ENCODE peak calls at places on chromosomes 4 and X, in ten cellular contexts. U is foreskin fibroblast; I is left ventricle myocardium superior; Q is Calu3; Z is GM23248; D is trophoblast cell; A is SW480; G is NCI-H1105; P is T-helper 17 cell; V is stimulated activated CD8-positive, alpha-beta memory T cell treated with anti-CD3 and anti-CD28 coated beads, Interleukin-4, amount 100 ng/mL, for 48 hours. H is an unnamed sample.

GRCh38 chrX:19332983-19333382 is 10.7 kb upstream of the PDHA1 start:
- DNase-seq in U (peak), I (peak), Q (no peak), Z (peak), D (no peak), A (no peak), G (peak), P (no peak), V (no peak), H (no peak)

GRCh38 chr4:187227907-187228699 is 504.4 kb upstream of the FAT1 start:
- DNase-seq in U (no peak), I (no peak), Q (no peak), Z (no peak), D (peak), A (no peak), G (no peak), P (no peak), V (no peak), H (no peak)

GRCh38 chrX:55340896-55341433 is 76.2 kb upstream of the PAGE3 start:
- DNase-seq in U (no peak), I (no peak), Q (no peak), Z (no peak), D (no peak), A (no peak), G (no peak), P (no peak), V (no peak), H (no peak)

GRCh38 chrX:149370097-149370496 is 135.0 kb downstream of the IDS start:
- DNase-seq in U (no peak), I (no peak), Q (no peak), Z (no peak), D (no peak), A (no peak), G (no peak), P (no peak), V (no peak), H (no peak)

GRCh38 chr4:86834901-86835300 is 14.3 kb downstream of the SLC10A6 start:
- DNase-seq in U (peak), I (no peak), Q (no peak), Z (peak), D (no peak), A (peak), G (no peak), P (no peak), V (no peak), H (no peak)

GRCh38 chr4:26178874-26179273 is 141.9 kb upstream of the RBPJ start:
- DNase-seq in U (no peak), I (peak), Q (no peak), Z (peak), D (no peak), A (no peak), G (no peak), P (no peak), V (peak), H (no peak)

GRCh38 chrX:19578956-19579355 is 63.6 kb upstream of the MAP3K15 start:
- DNase-seq in U (no peak), I (peak), Q (no peak), Z (peak), D (no peak), A (no peak), G (no peak), P (no peak), V (no peak), H (no peak)

GRCh38 chrX:122565952-122566351 is 618.1 kb upstream of the GRIA3 start:
- DNase-seq in U (peak), I (peak), Q (peak), Z (peak), D (peak), A (no peak), G (no peak), P (no peak), V (no peak), H (no peak)

GRCh38 chr4:180766903-180767302 is 1476.3 kb upstream of the TENM3 start:
- DNase-seq in U (no peak), I (no peak), Q (no peak), Z (no peak), D (no peak), A (no peak), G (no peak), P (no peak), V (no peak), H (no peak)

GRCh38 chrX:151505796-151506195 is 57.7 kb upstream of the PASD1 start:
- DNase-seq in U (no peak), I (no peak), Q (peak), Z (peak), D (no peak), A (peak), G (peak), P (no peak), V (peak), H (no peak)

GRCh38 chr4:100261346-100261745 is 71.1 kb upstream of the DDIT4L start:
- DNase-seq in U (no peak), I (no peak), Q (no peak), Z (peak), D (no peak), A (no peak), G (no peak), P (no peak), V (no peak), H (no peak)

GRCh38 chr4:4866833-4867744 is 7.6 kb downstream of the MSX1 start:
- DNase-seq in U (no peak), I (no peak), Q (no peak), Z (no peak), D (no peak), A (no peak), G (no peak), P (no peak), V (no peak), H (no peak)

GRCh38 chrX:120302434-120302833 is 8.8 kb downstream of the TMEM255A start:
- DNase-seq in U (no peak), I (peak), Q (peak), Z (no peak), D (no peak), A (peak), G (no peak), P (no peak), V (peak), H (peak)

GRCh38 chr4:99078336-99078735 is 10.3 kb downstream of the ADH5 start:
- DNase-seq in U (no peak), I (no peak), Q (no peak), Z (no peak), D (no peak), A (no peak), G (no peak), P (no peak), V (no peak), H (no peak)

GRCh38 chrX:78886550-78886949 is 58.6 kb upstream of the P2RY10 start:
- DNase-seq in U (peak), I (no peak), Q (no peak), Z (peak), D (no peak), A (peak), G (no peak), P (no peak), V (no peak), H (no peak)

GRCh38 chrX:10083809-10084208 is 73.0 kb upstream of the CLCN4 start:
- DNase-seq in U (no peak), I (no peak), Q (no peak), Z (no peak), D (no peak), A (no peak), G (no peak), P (no peak), V (no peak), H (no peak)

GRCh38 chrX:150062292-150063137 is 124.2 kb upstream of the EOLA2 start:
- DNase-seq in U (peak), I (peak), Q (no peak), Z (peak), D (no peak), A (no peak), G (peak), P (no peak), V (no peak), H (no peak)

GRCh38 chrX:21870494-21870893 is 14.7 kb downstream of the YY2 start:
- DNase-seq in U (no peak), I (no peak), Q (no peak), Z (peak), D (no peak), A (no peak), G (no peak), P (no peak), V (no peak), H (no peak)

GRCh38 chr4:126046081-126046614 is 731.4 kb downstream of the FAT4 start:
- DNase-seq in U (no peak), I (no peak), Q (no peak), Z (peak), D (no peak), A (no peak), G (no peak), P (no peak), V (no peak), H (no peak)

GRCh38 chrX:29870608-29871007 is 344.8 kb upstream of the MAGEB2 start:
- DNase-seq in U (no peak), I (no peak), Q (no peak), Z (no peak), D (no peak), A (no peak), G (no peak), P (no peak), V (no peak), H (no peak)

GRCh38 chrX:153845842-153846241 is 15.5 kb upstream of the PDZD4 start:
- DNase-seq in U (peak), I (no peak), Q (no peak), Z (no peak), D (peak), A (no peak), G (no peak), P (no peak), V (no peak), H (no peak)

GRCh38 chr4:133968174-133968573 is 233.4 kb downstream of the PABPC4L start:
- DNase-seq in U (no peak), I (no peak), Q (no peak), Z (no peak), D (no peak), A (no peak), G (no peak), P (no peak), V (no peak), H (no peak)

GRCh38 chr4:105015750-105016149 is 130.9 kb upstream of the TET2 start:
- DNase-seq in U (no peak), I (no peak), Q (no peak), Z (no peak), D (no peak), A (no peak), G (no peak), P (no peak), V (no peak), H (no peak)

GRCh38 chr4:8837181-8837811 is 34.3 kb downstream of the HMX1 start:
- DNase-seq in U (no peak), I (no peak), Q (no peak), Z (no peak), D (no peak), A (no peak), G (no peak), P (no peak), V (peak), H (peak)

GRCh38 chr4:3643518-3644433 is 111.6 kb upstream of the LRPAP1 start:
- DNase-seq in U (no peak), I (no peak), Q (no peak), Z (no peak), D (no peak), A (no peak), G (no peak), P (no peak), V (no peak), H (no peak)

GRCh38 chr4:88693792-88694191 is 3.8 kb downstream of the NAP1L5 start:
- DNase-seq in U (no peak), I (no peak), Q (no peak), Z (no peak), D (no peak), A (no peak), G (no peak), P (no peak), V (no peak), H (no peak)

GRCh38 chr4:36053931-36054330 is 190.4 kb downstream of the ARAP2 start:
- DNase-seq in U (no peak), I (no peak), Q (no peak), Z (no peak), D (peak), A (no peak), G (no peak), P (no peak), V (no peak), H (no peak)

GRCh38 chr4:8891255-8891645 is 19.6 kb upstream of the HMX1 start:
- DNase-seq in U (no peak), I (no peak), Q (no peak), Z (no peak), D (no peak), A (no peak), G (no peak), P (no peak), V (no peak), H (no peak)

GRCh38 chr4:52038109-52038912 is at the start of gene SGCB:
- DNase-seq in U (peak), I (peak), Q (peak), Z (peak), D (peak), A (peak), G (peak), P (peak), V (peak), H (no peak)

GRCh38 chr4:152997771-152998487 is 61.8 kb downstream of the FHDC1 start:
- DNase-seq in U (no peak), I (no peak), Q (peak), Z (no peak), D (peak), A (peak), G (no peak), P (no peak), V (no peak), H (no peak)

GRCh38 chr4:124459196-124459921 is 253.2 kb downstream of the ANKRD50 start:
- DNase-seq in U (no peak), I (no peak), Q (no peak), Z (no peak), D (no peak), A (no peak), G (no peak), P (no peak), V (no peak), H (no peak)

GRCh38 chr4:84503495-84504437 is 4.7 kb upstream of the NKX6-1 start:
- DNase-seq in U (peak), I (no peak), Q (peak), Z (peak), D (peak), A (peak), G (peak), P (no peak), V (no peak), H (no peak)